ENCODE peak calls at places on chromosome 16, in six cellular contexts. One of them, this sample, is unnamed.

GRCh38 chr16:27704252-27704651 is 154.3 kb downstream of the KATNIP start:
- DNase-seq in foreskin fibroblast: no peak
- DNase-seq in lower lobe of right lung: no peak
- DNase-seq in astrocyte: no peak
- DNase-seq in cardiac muscle cell: no peak
- DNase-seq in BJ: no peak
- DNase-seq in this sample: no peak

GRCh38 chr16:68894714-68895113 is 51.4 kb downstream of the TANGO6 start:
- DNase-seq in foreskin fibroblast: no peak
- DNase-seq in lower lobe of right lung: no peak
- DNase-seq in astrocyte: no peak
- DNase-seq in cardiac muscle cell: no peak
- DNase-seq in BJ: no peak
- DNase-seq in this sample: no peak

GRCh38 chr16:24626251-24626650 is 86.9 kb downstream of the RBBP6 start:
- DNase-seq in foreskin fibroblast: no peak
- DNase-seq in lower lobe of right lung: no peak
- DNase-seq in astrocyte: no peak
- DNase-seq in cardiac muscle cell: peak; percentile 74
- DNase-seq in BJ: no peak
- DNase-seq in this sample: no peak

GRCh38 chr16:72094266-72094610 is 591 bp downstream of the DHX38 start:
- DNase-seq in foreskin fibroblast: no peak
- DNase-seq in lower lobe of right lung: no peak
- DNase-seq in astrocyte: no peak
- DNase-seq in cardiac muscle cell: no peak
- DNase-seq in BJ: no peak
- DNase-seq in this sample: no peak

GRCh38 chr16:3057181-3058166 is 8.0 kb upstream of the IL32 start:
- DNase-seq in foreskin fibroblast: no peak
- DNase-seq in lower lobe of right lung: no peak
- DNase-seq in astrocyte: no peak
- DNase-seq in cardiac muscle cell: no peak
- DNase-seq in BJ: no peak
- DNase-seq in this sample: no peak

GRCh38 chr16:27945233-27945975 is 118.1 kb downstream of the GSG1L start:
- DNase-seq in foreskin fibroblast: no peak
- DNase-seq in lower lobe of right lung: no peak
- DNase-seq in astrocyte: no peak
- DNase-seq in cardiac muscle cell: no peak
- DNase-seq in BJ: no peak
- DNase-seq in this sample: no peak

GRCh38 chr16:65117701-65118448 is 4.0 kb downstream of the CDH11 start:
- DNase-seq in foreskin fibroblast: peak; percentile 81
- DNase-seq in lower lobe of right lung: no peak
- DNase-seq in astrocyte: peak; percentile 77
- DNase-seq in cardiac muscle cell: peak; percentile 90
- DNase-seq in BJ: peak; percentile 39
- DNase-seq in this sample: peak; percentile 27

GRCh38 chr16:2774161-2774891 is 2.8 kb downstream of the ELOB start:
- DNase-seq in foreskin fibroblast: no peak
- DNase-seq in lower lobe of right lung: peak; percentile 44
- DNase-seq in astrocyte: no peak
- DNase-seq in cardiac muscle cell: no peak
- DNase-seq in BJ: no peak
- DNase-seq in this sample: no peak

GRCh38 chr16:1121009-1121408 is 25.0 kb upstream of the C1QTNF8 start:
- DNase-seq in foreskin fibroblast: no peak
- DNase-seq in lower lobe of right lung: no peak
- DNase-seq in astrocyte: no peak
- DNase-seq in cardiac muscle cell: no peak
- DNase-seq in BJ: no peak
- DNase-seq in this sample: no peak

GRCh38 chr16:10935491-10935890 is 6.8 kb downstream of the DEXI start:
- DNase-seq in foreskin fibroblast: no peak
- DNase-seq in lower lobe of right lung: no peak
- DNase-seq in astrocyte: no peak
- DNase-seq in cardiac muscle cell: no peak
- DNase-seq in BJ: no peak
- DNase-seq in this sample: no peak

GRCh38 chr16:27237229-27238015 is 31.1 kb downstream of the NSMCE1 start:
- DNase-seq in foreskin fibroblast: no peak
- DNase-seq in lower lobe of right lung: peak; percentile 50
- DNase-seq in astrocyte: peak; percentile 64
- DNase-seq in cardiac muscle cell: peak; percentile 48
- DNase-seq in BJ: no peak
- DNase-seq in this sample: no peak

GRCh38 chr16:84881702-84882521 is 62.1 kb downstream of the CRISPLD2 start:
- DNase-seq in foreskin fibroblast: peak; percentile 97
- DNase-seq in lower lobe of right lung: no peak
- DNase-seq in astrocyte: peak; percentile 91
- DNase-seq in cardiac muscle cell: peak; percentile 88
- DNase-seq in BJ: peak; percentile 94
- DNase-seq in this sample: no peak

GRCh38 chr16:371729-372521 is 1.6 kb upstream of the MRPL28 start:
- DNase-seq in foreskin fibroblast: no peak
- DNase-seq in lower lobe of right lung: no peak
- DNase-seq in astrocyte: no peak
- DNase-seq in cardiac muscle cell: no peak
- DNase-seq in BJ: no peak
- DNase-seq in this sample: no peak

GRCh38 chr16:75065149-75065807 is 51.3 kb downstream of the LDHD start:
- DNase-seq in foreskin fibroblast: no peak
- DNase-seq in lower lobe of right lung: peak; percentile 58
- DNase-seq in astrocyte: no peak
- DNase-seq in cardiac muscle cell: no peak
- DNase-seq in BJ: no peak
- DNase-seq in this sample: no peak

GRCh38 chr16:46629331-46629843 is 8.2 kb upstream of the SHCBP1 start:
- DNase-seq in foreskin fibroblast: peak; percentile 33
- DNase-seq in lower lobe of right lung: no peak
- DNase-seq in astrocyte: peak; percentile 40
- DNase-seq in cardiac muscle cell: peak; percentile 77
- DNase-seq in BJ: no peak
- DNase-seq in this sample: peak; percentile 28

GRCh38 chr16:79482011-79482410 is 118.5 kb downstream of the MAF start:
- DNase-seq in foreskin fibroblast: no peak
- DNase-seq in lower lobe of right lung: no peak
- DNase-seq in astrocyte: no peak
- DNase-seq in cardiac muscle cell: no peak
- DNase-seq in BJ: no peak
- DNase-seq in this sample: no peak

GRCh38 chr16:2046889-2047329 is 725 bp downstream of the NTHL1 start:
- DNase-seq in foreskin fibroblast: no peak
- DNase-seq in lower lobe of right lung: no peak
- DNase-seq in astrocyte: no peak
- DNase-seq in cardiac muscle cell: no peak
- DNase-seq in BJ: no peak
- DNase-seq in this sample: no peak

GRCh38 chr16:48608452-48608851 is 1.5 kb downstream of the N4BP1 start:
- DNase-seq in foreskin fibroblast: no peak
- DNase-seq in lower lobe of right lung: no peak
- DNase-seq in astrocyte: peak; percentile 31
- DNase-seq in cardiac muscle cell: no peak
- DNase-seq in BJ: no peak
- DNase-seq in this sample: no peak

GRCh38 chr16:8798174-8798527 is 512 bp downstream of the PMM2 start:
- DNase-seq in foreskin fibroblast: peak; percentile 39
- DNase-seq in lower lobe of right lung: no peak
- DNase-seq in astrocyte: no peak
- DNase-seq in cardiac muscle cell: no peak
- DNase-seq in BJ: no peak
- DNase-seq in this sample: no peak

GRCh38 chr16:70660672-70661350 is 14.5 kb downstream of the IL34 start:
- DNase-seq in foreskin fibroblast: no peak
- DNase-seq in lower lobe of right lung: no peak
- DNase-seq in astrocyte: no peak
- DNase-seq in cardiac muscle cell: no peak
- DNase-seq in BJ: no peak
- DNase-seq in this sample: no peak

GRCh38 chr16:89656435-89657121 is 930 bp downstream of the CHMP1A start:
- DNase-seq in foreskin fibroblast: no peak
- DNase-seq in lower lobe of right lung: peak; percentile 46
- DNase-seq in astrocyte: no peak
- DNase-seq in cardiac muscle cell: no peak
- DNase-seq in BJ: no peak
- DNase-seq in this sample: no peak

GRCh38 chr16:5516115-5516514 is 418.5 kb upstream of the EEF2KMT start:
- DNase-seq in foreskin fibroblast: no peak
- DNase-seq in lower lobe of right lung: no peak
- DNase-seq in astrocyte: no peak
- DNase-seq in cardiac muscle cell: no peak
- DNase-seq in BJ: no peak
- DNase-seq in this sample: no peak

DNA sequence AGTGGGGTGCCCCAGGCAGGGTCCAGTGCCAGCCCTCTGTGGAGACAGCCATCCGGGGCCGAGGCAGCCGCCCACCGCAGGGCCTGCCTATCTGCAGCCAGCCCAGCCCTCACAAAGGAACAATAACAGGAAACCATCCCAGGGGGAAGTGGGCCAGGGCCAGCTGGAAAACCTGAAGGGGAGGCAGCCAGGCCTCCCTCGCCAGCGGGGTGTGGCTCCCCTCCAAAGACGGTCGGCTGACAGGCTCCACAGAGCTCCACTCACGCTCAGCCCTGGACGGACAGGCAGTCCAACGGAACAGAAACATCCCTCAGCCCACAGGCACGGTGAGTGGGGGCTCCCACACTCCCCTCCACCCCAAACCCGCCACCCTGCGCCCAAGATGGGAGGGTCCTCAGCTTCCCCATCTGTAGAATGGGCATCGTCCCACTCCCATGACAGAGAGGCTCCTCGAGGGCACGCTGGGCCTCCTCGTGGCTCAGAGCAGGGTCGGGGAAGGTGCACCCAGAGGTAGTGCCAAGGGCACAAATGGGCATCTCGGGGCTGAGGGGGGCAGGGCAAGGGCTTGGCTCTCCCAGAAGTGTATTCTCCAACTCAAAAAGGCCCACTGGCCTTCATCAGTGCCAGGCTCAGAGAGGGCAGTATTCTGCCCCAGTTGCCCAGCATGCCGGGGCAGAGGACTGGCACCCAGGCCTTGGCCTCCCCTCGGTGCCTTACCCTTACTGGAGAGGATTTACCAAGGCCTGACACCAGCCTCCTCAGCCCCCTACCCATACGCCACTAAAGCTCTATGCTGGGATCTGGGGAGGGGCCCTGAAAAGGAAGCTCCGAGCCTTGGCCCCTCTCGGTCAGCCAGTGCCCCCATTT is at the start of gene CDH5:
- DNase-seq in foreskin fibroblast: no peak
- DNase-seq in lower lobe of right lung: peak; percentile 69
- DNase-seq in astrocyte: peak; percentile 19
- DNase-seq in cardiac muscle cell: peak; percentile 86
- DNase-seq in BJ: no peak
- DNase-seq in this sample: no peak
- H3K4me3 ChIP-seq in foreskin fibroblast: no peak within 1 kb of the TSS
- H3K4me3 ChIP-seq in lower lobe of right lung: peak within 1 kb of the TSS; percentile 63
- H3K4me3 ChIP-seq in astrocyte: no peak within 1 kb of the TSS
- H3K4me3 ChIP-seq in cardiac muscle cell: no peak within 1 kb of the TSS
- H3K4me3 ChIP-seq in BJ: no peak within 1 kb of the TSS
- H3K4me3 ChIP-seq in this sample: no peak within 1 kb of the TSS

DNA sequence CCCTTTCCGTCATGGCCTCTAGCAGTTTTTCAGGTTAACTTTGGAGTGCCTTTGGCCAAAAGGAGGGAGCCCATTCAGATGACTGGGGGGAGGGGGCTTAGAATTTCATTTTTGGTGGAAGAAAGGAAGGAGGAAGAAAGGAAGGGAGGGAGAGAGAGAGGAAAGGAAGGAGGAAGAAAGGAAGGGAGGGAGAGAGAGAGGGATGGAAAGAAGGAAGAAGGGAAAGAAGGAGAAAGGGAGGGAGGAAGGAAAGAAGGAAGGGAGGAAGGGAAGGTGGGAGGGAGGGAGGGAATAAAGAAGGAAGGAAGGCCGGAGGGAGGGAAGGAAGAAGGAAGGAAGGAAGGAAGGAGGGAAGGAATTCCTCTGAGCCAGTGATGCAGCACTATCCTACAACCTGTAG is 25.7 kb downstream of the MMP15 start:
- DNase-seq in foreskin fibroblast: no peak
- DNase-seq in lower lobe of right lung: no peak
- DNase-seq in astrocyte: no peak
- DNase-seq in cardiac muscle cell: no peak
- DNase-seq in BJ: no peak
- DNase-seq in this sample: no peak
- TF ChIP-seq CTCF in foreskin fibroblast: no peak
- TF ChIP-seq CTCF in lower lobe of right lung: no peak
- TF ChIP-seq CTCF in astrocyte: no peak
- TF ChIP-seq CTCF in cardiac muscle cell: no peak
- TF ChIP-seq CTCF in BJ: no peak
- TF ChIP-seq CTCF in this sample: no peak

GRCh38 chr16:67199011-67199807 is at the start of gene ELMO3:
- DNase-seq in foreskin fibroblast: no peak
- DNase-seq in lower lobe of right lung: peak; percentile 77
- DNase-seq in astrocyte: no peak
- DNase-seq in cardiac muscle cell: no peak
- DNase-seq in BJ: no peak
- DNase-seq in this sample: no peak

GRCh38 chr16:67201411-67202345 is 2.7 kb downstream of the ELMO3 start:
- DNase-seq in foreskin fibroblast: no peak
- DNase-seq in lower lobe of right lung: no peak
- DNase-seq in astrocyte: no peak
- DNase-seq in cardiac muscle cell: no peak
- DNase-seq in BJ: no peak
- DNase-seq in this sample: no peak

GRCh38 chr16:67199808-67200198 is 872 bp downstream of the ELMO3 start:
- DNase-seq in foreskin fibroblast: no peak
- DNase-seq in lower lobe of right lung: no peak
- DNase-seq in astrocyte: no peak
- DNase-seq in cardiac muscle cell: no peak
- DNase-seq in BJ: no peak
- DNase-seq in this sample: no peak

GRCh38 chr16:67202426-67202825 is 3.5 kb downstream of the ELMO3 start:
- DNase-seq in foreskin fibroblast: no peak
- DNase-seq in lower lobe of right lung: no peak
- DNase-seq in astrocyte: no peak
- DNase-seq in cardiac muscle cell: no peak
- DNase-seq in BJ: no peak
- DNase-seq in this sample: no peak

DNA sequence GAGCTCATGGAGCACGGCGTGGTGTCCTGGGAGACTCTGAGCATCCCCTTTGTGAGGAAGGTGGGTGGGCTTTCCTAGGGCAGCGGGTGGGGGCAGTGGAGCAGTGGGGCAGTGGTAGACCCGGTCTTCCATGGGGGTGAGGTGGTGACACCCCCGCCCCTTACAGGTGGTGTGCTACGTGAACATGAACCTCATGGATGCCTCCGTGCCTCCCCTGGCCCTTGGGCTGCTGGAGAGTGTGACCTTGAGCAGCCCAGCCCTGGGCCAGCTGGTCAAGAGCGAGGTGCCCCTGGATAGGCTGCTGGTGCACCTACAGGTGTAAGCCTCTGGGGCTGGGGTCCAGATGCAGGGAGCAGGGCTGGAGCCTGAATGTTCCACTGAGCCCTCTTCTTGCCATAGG is 1.6 kb downstream of the ELMO3 start:
- DNase-seq in foreskin fibroblast: no peak
- DNase-seq in lower lobe of right lung: no peak
- DNase-seq in astrocyte: no peak
- DNase-seq in cardiac muscle cell: no peak
- DNase-seq in BJ: no peak
- DNase-seq in this sample: no peak
- H3K4me3 ChIP-seq in foreskin fibroblast: no peak overlapping the region
- H3K4me3 ChIP-seq in lower lobe of right lung: no peak overlapping the region
- H3K4me3 ChIP-seq in astrocyte: no peak overlapping the region
- H3K4me3 ChIP-seq in cardiac muscle cell: no peak overlapping the region
- H3K4me3 ChIP-seq in BJ: no peak overlapping the region
- H3K4me3 ChIP-seq in this sample: peak overlapping the region; percentile 76

GRCh38 chr16:88536971-88537751 is 33.0 kb upstream of the ZC3H18 start:
- DNase-seq in foreskin fibroblast: no peak
- DNase-seq in lower lobe of right lung: no peak
- DNase-seq in astrocyte: no peak
- DNase-seq in cardiac muscle cell: no peak
- DNase-seq in BJ: no peak
- DNase-seq in this sample: no peak
- TF ChIP-seq CTCF in foreskin fibroblast: no peak
- TF ChIP-seq CTCF in lower lobe of right lung: no peak
- TF ChIP-seq CTCF in astrocyte: no peak
- TF ChIP-seq CTCF in cardiac muscle cell: no peak
- TF ChIP-seq CTCF in BJ: no peak
- TF ChIP-seq CTCF in this sample: no peak

This sample was measured in LNCaP clone FGC.